ENCODE peak calls at places on chromosome 13, in nine cellular contexts. One of them, this sample, is unnamed. For H3K4me1, the result is how much of the 10 kb centered on the place peaks cover.

GRCh38 chr13:36133950-36134349 is 2.8 kb upstream of the DCLK1 start:
- DNase-seq in HCT116: no peak
- DNase-seq in IMR-90: no peak
- DNase-seq in stomach: no peak
- DNase-seq in esophagus muscularis mucosa: no peak
- DNase-seq in heart left ventricle: no peak
- DNase-seq in transverse colon: no peak
- DNase-seq in spleen: no peak
- DNase-seq in Peyer's patch: no peak
- DNase-seq in this sample: no peak

GRCh38 chr13:23630349-23631093 is 60.3 kb downstream of the TNFRSF19 start:
- DNase-seq in HCT116: no peak
- DNase-seq in transverse colon: no peak
- DNase-seq in stomach: no peak
- DNase-seq in spleen: no peak
- DNase-seq in esophagus muscularis mucosa: no peak
- DNase-seq in IMR-90: no peak
- DNase-seq in Peyer's patch: no peak
- DNase-seq in heart left ventricle: no peak
- DNase-seq in this sample: no peak

GRCh38 chr13:102091231-102091630 is 310.6 kb downstream of the FGF14 start:
- DNase-seq in heart left ventricle: no peak
- DNase-seq in esophagus muscularis mucosa: no peak
- DNase-seq in IMR-90: no peak
- DNase-seq in spleen: no peak
- DNase-seq in HCT116: peak
- DNase-seq in stomach: no peak
- DNase-seq in transverse colon: no peak
- DNase-seq in Peyer's patch: no peak
- DNase-seq in this sample: no peak

GRCh38 chr13:65990684-65991083 is 1239.5 kb downstream of the PCDH9 start:
- DNase-seq in esophagus muscularis mucosa: no peak
- DNase-seq in heart left ventricle: no peak
- DNase-seq in Peyer's patch: no peak
- DNase-seq in stomach: no peak
- DNase-seq in HCT116: no peak
- DNase-seq in transverse colon: no peak
- DNase-seq in IMR-90: no peak
- DNase-seq in spleen: no peak
- DNase-seq in this sample: no peak

GRCh38 chr13:107035778-107036177 is 467.8 kb upstream of the ARGLU1 start:
- DNase-seq in transverse colon: no peak
- DNase-seq in heart left ventricle: no peak
- DNase-seq in IMR-90: peak
- DNase-seq in esophagus muscularis mucosa: no peak
- DNase-seq in Peyer's patch: no peak
- DNase-seq in stomach: no peak
- DNase-seq in HCT116: no peak
- DNase-seq in spleen: no peak
- DNase-seq in this sample: no peak

GRCh38 chr13:28751210-28751935 is 32.6 kb upstream of the SLC46A3 start:
- DNase-seq in esophagus muscularis mucosa: peak
- DNase-seq in heart left ventricle: no peak
- DNase-seq in HCT116: no peak
- DNase-seq in stomach: no peak
- DNase-seq in IMR-90: no peak
- DNase-seq in Peyer's patch: no peak
- DNase-seq in transverse colon: no peak
- DNase-seq in spleen: no peak
- DNase-seq in this sample: no peak

GRCh38 chr13:77001540-77001939 is 9.7 kb downstream of the CLN5 start:
- DNase-seq in HCT116: no peak
- DNase-seq in stomach: no peak
- DNase-seq in heart left ventricle: no peak
- DNase-seq in IMR-90: no peak
- DNase-seq in Peyer's patch: no peak
- DNase-seq in transverse colon: no peak
- DNase-seq in esophagus muscularis mucosa: no peak
- DNase-seq in spleen: no peak
- DNase-seq in this sample: no peak

GRCh38 chr13:99648266-99648665 is 147.0 kb downstream of the TM9SF2 start:
- DNase-seq in transverse colon: no peak
- DNase-seq in Peyer's patch: no peak
- DNase-seq in stomach: no peak
- DNase-seq in IMR-90: no peak
- DNase-seq in HCT116: no peak
- DNase-seq in heart left ventricle: no peak
- DNase-seq in esophagus muscularis mucosa: no peak
- DNase-seq in spleen: no peak
- DNase-seq in this sample: no peak

GRCh38 chr13:48000559-48001126 is 430 bp downstream of the SUCLA2 start:
- DNase-seq in esophagus muscularis mucosa: no peak
- DNase-seq in IMR-90: peak
- DNase-seq in Peyer's patch: no peak
- DNase-seq in heart left ventricle: peak
- DNase-seq in transverse colon: peak
- DNase-seq in HCT116: no peak
- DNase-seq in spleen: no peak
- DNase-seq in stomach: peak
- DNase-seq in this sample: peak

GRCh38 chr13:47997384-47997783 is 3.7 kb downstream of the SUCLA2 start:
- DNase-seq in transverse colon: no peak
- DNase-seq in HCT116: no peak
- DNase-seq in Peyer's patch: no peak
- DNase-seq in esophagus muscularis mucosa: no peak
- DNase-seq in spleen: no peak
- DNase-seq in stomach: no peak
- DNase-seq in heart left ventricle: no peak
- DNase-seq in IMR-90: no peak
- DNase-seq in this sample: no peak

GRCh38 chr13:47999973-48000372 is 1.1 kb downstream of the SUCLA2 start:
- DNase-seq in IMR-90: no peak
- DNase-seq in Peyer's patch: no peak
- DNase-seq in spleen: no peak
- DNase-seq in HCT116: no peak
- DNase-seq in transverse colon: no peak
- DNase-seq in esophagus muscularis mucosa: no peak
- DNase-seq in stomach: no peak
- DNase-seq in heart left ventricle: no peak
- DNase-seq in this sample: no peak

GRCh38 chr13:48004201-48004600 is 3.1 kb upstream of the SUCLA2 start:
- DNase-seq in IMR-90: no peak
- DNase-seq in HCT116: no peak
- DNase-seq in esophagus muscularis mucosa: no peak
- DNase-seq in transverse colon: no peak
- DNase-seq in heart left ventricle: no peak
- DNase-seq in Peyer's patch: no peak
- DNase-seq in spleen: no peak
- DNase-seq in stomach: no peak
- DNase-seq in this sample: no peak

DNA sequence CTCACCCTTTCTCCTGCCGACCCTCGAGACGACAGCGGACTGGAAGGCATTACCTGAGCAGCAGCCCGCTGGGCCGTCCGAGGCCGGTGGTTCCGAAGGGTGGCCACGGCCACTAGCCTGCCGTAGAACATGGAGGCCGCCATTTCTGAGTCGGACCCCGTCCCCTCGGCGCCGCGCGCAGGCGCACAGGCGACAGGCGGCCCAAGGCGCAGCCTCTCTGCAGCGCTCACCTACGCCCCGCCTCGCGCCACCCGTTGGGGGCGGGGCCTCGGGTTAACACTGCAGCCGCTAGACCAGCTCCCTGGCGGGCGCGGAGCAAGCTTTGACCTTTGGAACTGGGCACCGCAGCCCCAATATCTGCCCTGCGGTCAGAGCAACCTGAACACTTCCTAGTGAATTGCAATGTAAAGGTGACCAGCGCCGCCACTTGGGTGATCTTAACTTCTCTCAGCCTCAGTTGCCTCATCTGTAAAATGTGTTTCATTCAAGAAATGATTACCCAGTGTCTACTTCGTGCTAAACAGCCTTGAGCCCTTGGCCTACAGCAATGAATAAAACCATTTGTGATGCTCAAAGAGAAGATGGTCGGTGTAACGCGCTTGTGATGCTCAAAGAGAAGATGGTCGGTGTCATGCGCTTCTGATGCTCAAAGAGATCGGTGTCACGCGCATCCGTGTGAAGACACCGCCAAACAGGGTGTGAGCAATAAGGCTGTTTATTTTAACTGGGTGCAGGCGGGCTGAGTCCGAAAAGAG is at the start of gene SUCLA2:
- DNase-seq in spleen: peak
- DNase-seq in heart left ventricle: peak
- DNase-seq in transverse colon: peak
- DNase-seq in Peyer's patch: peak
- DNase-seq in IMR-90: peak
- DNase-seq in HCT116: peak
- DNase-seq in esophagus muscularis mucosa: peak
- DNase-seq in stomach: peak
- DNase-seq in this sample: peak
- TF ChIP-seq POLR2A in spleen: no peak
- TF ChIP-seq POLR2A in heart left ventricle: peak
- TF ChIP-seq POLR2A in transverse colon: peak
- TF ChIP-seq POLR2A in Peyer's patch: peak
- TF ChIP-seq POLR2A in IMR-90: peak
- TF ChIP-seq POLR2A in HCT116: peak
- TF ChIP-seq POLR2A in esophagus muscularis mucosa: no peak
- TF ChIP-seq POLR2A in stomach: no peak
- TF ChIP-seq POLR2A in this sample: no peak

GRCh38 chr13:113449693-113450347 is 3.5 kb downstream of the ADPRHL1 start:
- DNase-seq in HCT116: no peak
- DNase-seq in IMR-90: no peak
- DNase-seq in Peyer's patch: no peak
- DNase-seq in transverse colon: no peak
- DNase-seq in spleen: no peak
- DNase-seq in heart left ventricle: no peak
- DNase-seq in stomach: no peak
- DNase-seq in esophagus muscularis mucosa: no peak
- DNase-seq in this sample: peak
- H3K4me3 ChIP-seq in HCT116: peak
- H3K4me3 ChIP-seq in IMR-90: no peak
- H3K4me3 ChIP-seq in Peyer's patch: peak
- H3K4me3 ChIP-seq in transverse colon: peak
- H3K4me3 ChIP-seq in spleen: peak
- H3K4me3 ChIP-seq in heart left ventricle: peak
- H3K4me3 ChIP-seq in stomach: peak
- H3K4me3 ChIP-seq in esophagus muscularis mucosa: peak
- H3K4me3 ChIP-seq in this sample: no peak

GRCh38 chr13:46179576-46180368 is 2.2 kb downstream of the LCP1 start:
- DNase-seq in spleen: peak
- DNase-seq in transverse colon: peak
- DNase-seq in esophagus muscularis mucosa: no peak
- DNase-seq in IMR-90: no peak
- DNase-seq in stomach: peak
- DNase-seq in heart left ventricle: peak
- DNase-seq in HCT116: no peak
- DNase-seq in Peyer's patch: peak
- DNase-seq in this sample: no peak

GRCh38 chr13:46178821-46179220 is 3.2 kb downstream of the LCP1 start:
- DNase-seq in stomach: no peak
- DNase-seq in spleen: no peak
- DNase-seq in esophagus muscularis mucosa: no peak
- DNase-seq in IMR-90: no peak
- DNase-seq in transverse colon: no peak
- DNase-seq in heart left ventricle: no peak
- DNase-seq in HCT116: no peak
- DNase-seq in Peyer's patch: no peak
- DNase-seq in this sample: no peak

GRCh38 chr13:46176756-46177155 is 5.2 kb downstream of the LCP1 start:
- DNase-seq in IMR-90: no peak
- DNase-seq in HCT116: no peak
- DNase-seq in stomach: no peak
- DNase-seq in transverse colon: no peak
- DNase-seq in spleen: no peak
- DNase-seq in Peyer's patch: peak
- DNase-seq in esophagus muscularis mucosa: no peak
- DNase-seq in heart left ventricle: no peak
- DNase-seq in this sample: no peak

GRCh38 chr13:46180393-46180792 is 1.6 kb downstream of the LCP1 start:
- DNase-seq in esophagus muscularis mucosa: no peak
- DNase-seq in transverse colon: no peak
- DNase-seq in HCT116: no peak
- DNase-seq in IMR-90: no peak
- DNase-seq in stomach: no peak
- DNase-seq in heart left ventricle: no peak
- DNase-seq in spleen: no peak
- DNase-seq in Peyer's patch: no peak
- DNase-seq in this sample: no peak

DNA sequence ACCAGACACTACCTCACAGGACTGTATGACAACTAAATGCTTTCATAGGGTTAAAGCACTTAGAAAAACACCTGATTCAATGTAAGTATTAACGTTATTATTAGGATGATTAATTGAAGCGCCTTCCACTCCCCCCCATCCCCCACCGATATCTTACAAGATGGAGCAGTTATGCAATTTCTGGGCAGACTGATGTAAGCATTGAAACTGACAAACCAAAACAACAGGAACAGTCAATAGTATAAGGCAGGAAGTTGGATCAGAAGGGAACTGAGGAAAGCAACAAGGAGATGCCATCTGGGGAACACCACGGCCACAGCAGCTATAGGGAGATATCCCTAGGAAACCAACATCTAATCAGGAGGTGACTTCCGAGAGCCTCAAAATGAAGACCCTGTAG is 3.8 kb downstream of the LCP1 start:
- DNase-seq in stomach: no peak
- DNase-seq in transverse colon: no peak
- DNase-seq in HCT116: no peak
- DNase-seq in IMR-90: no peak
- DNase-seq in Peyer's patch: no peak
- DNase-seq in heart left ventricle: no peak
- DNase-seq in spleen: no peak
- DNase-seq in esophagus muscularis mucosa: no peak
- DNase-seq in this sample: no peak
- H3K4me1 ChIP-seq in stomach: under half
- H3K4me1 ChIP-seq in transverse colon: under half
- H3K4me1 ChIP-seq in HCT116: under half
- H3K4me1 ChIP-seq in IMR-90: under half
- H3K4me1 ChIP-seq in Peyer's patch: under half
- H3K4me1 ChIP-seq in heart left ventricle: under half
- H3K4me1 ChIP-seq in spleen: under half
- H3K4me1 ChIP-seq in esophagus muscularis mucosa: under half
- H3K4me1 ChIP-seq in this sample: under half

GRCh38 chr13:44234566-44234965 is 139.1 kb upstream of the SERP2 start:
- DNase-seq in stomach: no peak
- DNase-seq in IMR-90: peak
- DNase-seq in transverse colon: no peak
- DNase-seq in spleen: no peak
- DNase-seq in esophagus muscularis mucosa: no peak
- DNase-seq in Peyer's patch: no peak
- DNase-seq in HCT116: no peak
- DNase-seq in heart left ventricle: no peak
- DNase-seq in this sample: no peak

GRCh38 chr13:44230736-44231135 is 142.9 kb upstream of the SERP2 start:
- DNase-seq in spleen: no peak
- DNase-seq in stomach: no peak
- DNase-seq in heart left ventricle: no peak
- DNase-seq in IMR-90: no peak
- DNase-seq in esophagus muscularis mucosa: no peak
- DNase-seq in Peyer's patch: no peak
- DNase-seq in HCT116: no peak
- DNase-seq in transverse colon: no peak
- DNase-seq in this sample: no peak

GRCh38 chr13:44230071-44230470 is 143.6 kb upstream of the SERP2 start:
- DNase-seq in IMR-90: peak
- DNase-seq in spleen: no peak
- DNase-seq in Peyer's patch: no peak
- DNase-seq in heart left ventricle: no peak
- DNase-seq in stomach: no peak
- DNase-seq in esophagus muscularis mucosa: no peak
- DNase-seq in HCT116: no peak
- DNase-seq in transverse colon: no peak
- DNase-seq in this sample: no peak

GRCh38 chr13:44231786-44232516 is 141.7 kb upstream of the SERP2 start:
- DNase-seq in stomach: peak
- DNase-seq in Peyer's patch: peak
- DNase-seq in esophagus muscularis mucosa: no peak
- DNase-seq in spleen: no peak
- DNase-seq in HCT116: peak
- DNase-seq in transverse colon: peak
- DNase-seq in IMR-90: peak
- DNase-seq in heart left ventricle: no peak
- DNase-seq in this sample: peak

DNA sequence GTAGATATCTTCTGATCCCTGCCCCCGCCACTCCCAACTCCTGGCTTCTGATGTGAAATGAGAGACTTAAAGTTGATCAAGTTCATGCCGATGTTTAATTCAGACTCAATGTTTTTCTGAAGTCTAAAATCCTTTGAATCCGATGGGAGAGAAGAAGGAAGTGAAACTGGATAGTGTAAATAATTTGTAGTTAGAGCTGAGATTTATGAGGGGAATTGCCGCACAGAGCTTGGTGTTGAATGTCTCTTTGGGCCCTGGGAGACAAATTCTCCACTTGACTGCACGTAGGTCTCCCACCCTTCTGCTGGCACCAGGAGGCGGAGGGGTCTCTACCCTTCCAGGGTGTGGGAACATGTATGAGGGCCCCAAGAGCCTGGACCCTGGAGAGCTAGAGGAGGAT is 140.9 kb upstream of the SERP2 start:
- DNase-seq in IMR-90: no peak
- DNase-seq in transverse colon: no peak
- DNase-seq in HCT116: no peak
- DNase-seq in esophagus muscularis mucosa: no peak
- DNase-seq in stomach: no peak
- DNase-seq in Peyer's patch: no peak
- DNase-seq in spleen: no peak
- DNase-seq in heart left ventricle: no peak
- DNase-seq in this sample: no peak
- TF ChIP-seq POLR2A in IMR-90: no peak
- TF ChIP-seq POLR2A in transverse colon: no peak
- TF ChIP-seq POLR2A in HCT116: no peak
- TF ChIP-seq POLR2A in esophagus muscularis mucosa: no peak
- TF ChIP-seq POLR2A in stomach: no peak
- TF ChIP-seq POLR2A in Peyer's patch: no peak
- TF ChIP-seq POLR2A in spleen: no peak
- TF ChIP-seq POLR2A in heart left ventricle: no peak
- TF ChIP-seq POLR2A in this sample: no peak

This sample was measured in sigmoid colon.